ENCODE peak calls at places on chromosomes 2 and 18, in eight cellular contexts. M, R, J, S, E, F, L and X are unnamed samples.

GRCh38 chr2:88190808-88191721 is 20.9 kb downstream of the THNSL2 start:
- DNase-seq in S (no peak), E (no peak), R (no peak), J (no peak), M (no peak), F (no peak), L (peak), X (no peak)

GRCh38 chr18:26419746-26420145 is 128.6 kb downstream of the KCTD1 start:
- DNase-seq in J (no peak), M (no peak), S (no peak), R (no peak), L (no peak), E (no peak), F (no peak), X (no peak)

GRCh38 chr18:55245200-55245599 is 285.9 kb upstream of the CCDC68 start:
- DNase-seq in J (no peak), M (no peak), R (no peak), E (no peak), S (no peak), L (no peak), F (no peak), X (no peak)

GRCh38 chr2:99723632-99724031 is 233.8 kb upstream of the REV1 start:
- DNase-seq in E (no peak), S (no peak), F (no peak), M (no peak), L (no peak), R (no peak), J (no peak), X (no peak)

GRCh38 chr2:10831387-10831985 is 18.9 kb upstream of the PDIA6 start:
- DNase-seq in E (no peak), F (no peak), J (no peak), S (no peak), R (no peak), L (no peak), M (no peak), X (no peak)

GRCh38 chr2:171146071-171146470 is 14.6 kb downstream of the TLK1 start:
- DNase-seq in S (no peak), L (no peak), J (no peak), M (no peak), R (no peak), E (no peak), F (no peak), X (no peak)

GRCh38 chr2:131394147-131394931 is 30.4 kb upstream of the RAB6D start:
- DNase-seq in L (no peak), F (no peak), R (no peak), J (no peak), M (no peak), S (no peak), E (no peak), X (no peak)

GRCh38 chr2:148582679-148583511 is 61.7 kb upstream of the EPC2 start:
- DNase-seq in F (no peak), S (no peak), R (no peak), J (no peak), L (no peak), M (no peak), E (no peak), X (no peak)

GRCh38 chr2:9768388-9768787 is 74.9 kb upstream of the TAF1B start:
- DNase-seq in E (no peak), R (no peak), F (no peak), J (no peak), L (no peak), S (no peak), M (no peak), X (no peak)

GRCh38 chr2:2033691-2034090 is 289.4 kb upstream of the PXDN start:
- DNase-seq in M (no peak), R (no peak), L (no peak), E (no peak), S (no peak), J (no peak), F (no peak), X (no peak)

GRCh38 chr2:190079160-190079559 is 16.6 kb upstream of the MSTN start:
- DNase-seq in E (no peak), J (no peak), S (no peak), R (no peak), F (no peak), M (no peak), L (no peak), X (no peak)

GRCh38 chr2:60414731-60415130 is 138.7 kb downstream of the BCL11A start:
- DNase-seq in F (no peak), R (no peak), L (peak), S (no peak), J (no peak), E (no peak), M (no peak), X (no peak)

GRCh38 chr2:102103284-102103683 is 39.3 kb upstream of the IL1R1 start:
- DNase-seq in R (no peak), L (no peak), J (no peak), E (no peak), S (no peak), M (no peak), F (no peak), X (no peak)

GRCh38 chr2:207015901-207016300 is 76.6 kb downstream of the CPO start:
- DNase-seq in J (no peak), S (no peak), F (no peak), R (no peak), L (no peak), E (no peak), M (no peak), X (no peak)

GRCh38 chr18:41569867-41570266 is 385.2 kb upstream of the PIK3C3 start:
- DNase-seq in M (no peak), J (no peak), L (no peak), F (no peak), E (no peak), R (no peak), S (no peak), X (no peak)

GRCh38 chr18:55900380-55900779 is 312.4 kb upstream of the TCF4 start:
- DNase-seq in R (no peak), E (no peak), J (no peak), M (no peak), F (no peak), S (no peak), L (no peak), X (no peak)

GRCh38 chr18:52615943-52616342 is 275.9 kb downstream of the DCC start:
- DNase-seq in F (no peak), M (no peak), E (no peak), J (no peak), L (no peak), S (no peak), R (no peak), X (no peak)

GRCh38 chr18:79533591-79533990 is 137.9 kb downstream of the NFATC1 start:
- DNase-seq in E (peak), R (no peak), M (no peak), F (no peak), S (no peak), L (no peak), J (peak), X (no peak)

GRCh38 chr2:221726894-221727513 is 154.9 kb upstream of the EPHA4 start:
- DNase-seq in L (no peak), S (no peak), M (no peak), F (no peak), R (no peak), E (no peak), J (no peak), X (no peak)

GRCh38 chr2:238117199-238118154 is 17.3 kb downstream of the ESPNL start:
- DNase-seq in M (no peak), F (no peak), J (no peak), R (no peak), L (no peak), S (no peak), E (no peak), X (no peak)